ENCODE peak calls at places on chromosomes 1 and 21, in five cellular contexts. One of them, this sample, is unnamed.

GRCh38 chr1:40014812-40015594 is 25.5 kb upstream of the CAP1 start:
- DNase-seq in B cell: no peak
- DNase-seq in sigmoid colon: no peak
- DNase-seq in WTC11: no peak
- DNase-seq in uterus: no peak
- DNase-seq in this sample: no peak

GRCh38 chr1:39849203-39849602 is 34.1 kb downstream of the TRIT1 start:
- DNase-seq in B cell: no peak
- DNase-seq in WTC11: no peak
- DNase-seq in uterus: no peak
- DNase-seq in sigmoid colon: no peak
- DNase-seq in this sample: no peak

GRCh38 chr1:11482904-11483479 is 4.0 kb downstream of the DISP3 start:
- DNase-seq in sigmoid colon: no peak
- DNase-seq in WTC11: no peak
- DNase-seq in uterus: no peak
- DNase-seq in B cell: no peak
- DNase-seq in this sample: no peak

GRCh38 chr1:217703326-217703725 is 72.2 kb downstream of the SPATA17 start:
- DNase-seq in sigmoid colon: no peak
- DNase-seq in B cell: no peak
- DNase-seq in uterus: no peak
- DNase-seq in WTC11: no peak
- DNase-seq in this sample: no peak

GRCh38 chr21:17536381-17536780 is 23.5 kb downstream of the CXADR start:
- DNase-seq in uterus: no peak
- DNase-seq in sigmoid colon: no peak
- DNase-seq in WTC11: no peak
- DNase-seq in B cell: no peak
- DNase-seq in this sample: no peak

GRCh38 chr1:156276966-156277381 is 5.7 kb downstream of the SMG5 start:
- DNase-seq in sigmoid colon: no peak
- DNase-seq in WTC11: no peak
- DNase-seq in uterus: no peak
- DNase-seq in B cell: no peak
- DNase-seq in this sample: no peak

GRCh38 chr21:35488941-35489340 is 439.8 kb upstream of the RUNX1 start:
- DNase-seq in WTC11: no peak
- DNase-seq in B cell: no peak
- DNase-seq in uterus: no peak
- DNase-seq in sigmoid colon: no peak
- DNase-seq in this sample: no peak

GRCh38 chr1:51636765-51637522 is 20.1 kb downstream of the OSBPL9 start:
- DNase-seq in sigmoid colon: peak
- DNase-seq in WTC11: no peak
- DNase-seq in B cell: no peak
- DNase-seq in uterus: peak
- DNase-seq in this sample: peak

GRCh38 chr1:211495584-211495983 is 3.6 kb upstream of the RD3 start:
- DNase-seq in B cell: no peak
- DNase-seq in sigmoid colon: peak
- DNase-seq in WTC11: no peak
- DNase-seq in uterus: no peak
- DNase-seq in this sample: no peak

GRCh38 chr1:178310685-178311105 is 186.1 kb downstream of the CLEC20A start:
- DNase-seq in sigmoid colon: no peak
- DNase-seq in uterus: no peak
- DNase-seq in B cell: peak
- DNase-seq in WTC11: no peak
- DNase-seq in this sample: no peak

GRCh38 chr1:29569971-29570634 is 333.8 kb downstream of the PTPRU start:
- DNase-seq in uterus: no peak
- DNase-seq in B cell: no peak
- DNase-seq in WTC11: no peak
- DNase-seq in sigmoid colon: no peak
- DNase-seq in this sample: no peak

GRCh38 chr21:41684381-41685245 is 82.2 kb downstream of the RIPK4 start:
- DNase-seq in sigmoid colon: no peak
- DNase-seq in WTC11: no peak
- DNase-seq in B cell: no peak
- DNase-seq in uterus: no peak
- DNase-seq in this sample: no peak

GRCh38 chr1:227917081-227917950 is 30.4 kb downstream of the WNT9A start:
- DNase-seq in B cell: no peak
- DNase-seq in uterus: no peak
- DNase-seq in sigmoid colon: no peak
- DNase-seq in WTC11: no peak
- DNase-seq in this sample: no peak

GRCh38 chr1:161176468-161177111 is 717 bp downstream of the B4GALT3 start:
- DNase-seq in B cell: no peak
- DNase-seq in sigmoid colon: no peak
- DNase-seq in uterus: no peak
- DNase-seq in WTC11: no peak
- DNase-seq in this sample: no peak

GRCh38 chr1:99638853-99639252 is 7.1 kb upstream of the PALMD start:
- DNase-seq in B cell: no peak
- DNase-seq in WTC11: no peak
- DNase-seq in uterus: no peak
- DNase-seq in sigmoid colon: no peak
- DNase-seq in this sample: no peak

GRCh38 chr1:231139659-231140650 is 21.9 kb upstream of the TRIM67 start:
- DNase-seq in uterus: no peak
- DNase-seq in sigmoid colon: no peak
- DNase-seq in WTC11: no peak
- DNase-seq in B cell: no peak
- DNase-seq in this sample: no peak
- TF ChIP-seq CTCF in uterus: no peak
- TF ChIP-seq CTCF in sigmoid colon: no peak
- TF ChIP-seq CTCF in WTC11: no peak
- TF ChIP-seq CTCF in B cell: no peak
- TF ChIP-seq CTCF in this sample: no peak

DNA sequence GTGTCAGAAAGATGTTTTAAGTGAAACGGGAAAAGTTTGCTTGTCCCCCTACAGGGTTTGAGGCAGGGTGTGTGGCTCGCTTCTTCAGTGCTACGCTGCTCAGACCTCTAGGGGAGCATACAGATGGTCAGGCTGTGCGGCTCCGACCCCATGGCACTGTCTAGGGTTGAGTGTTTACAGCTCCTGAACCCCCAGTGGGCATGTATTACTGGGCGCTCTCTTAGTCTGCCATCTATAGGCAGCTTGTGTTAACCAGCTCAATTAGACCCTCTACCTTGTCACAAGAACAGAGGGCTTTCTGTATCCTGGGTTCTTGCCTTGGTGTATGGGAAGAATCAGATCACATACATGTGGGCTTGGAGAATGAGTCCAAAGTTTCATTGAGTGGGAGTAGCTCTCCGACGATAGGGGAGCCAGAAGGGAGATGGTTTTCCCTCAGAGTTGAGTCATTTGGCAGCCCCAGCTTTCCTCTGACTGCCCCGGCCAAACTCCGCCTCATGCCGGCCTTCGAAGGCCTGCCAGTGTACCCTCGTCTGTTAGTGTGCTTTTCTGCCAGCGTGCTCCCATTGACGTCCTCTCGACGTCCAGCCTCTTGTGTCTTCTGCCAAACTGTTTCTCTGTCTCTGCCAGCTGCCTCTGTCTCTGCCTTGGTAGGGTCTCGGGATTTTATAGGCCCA is 38.6 kb upstream of the ADGRL4 start:
- DNase-seq in B cell: no peak
- DNase-seq in sigmoid colon: no peak
- DNase-seq in WTC11: peak
- DNase-seq in uterus: no peak
- DNase-seq in this sample: no peak
- TF ChIP-seq CTCF in B cell: no peak
- TF ChIP-seq CTCF in sigmoid colon: no peak
- TF ChIP-seq CTCF in WTC11: no peak
- TF ChIP-seq CTCF in uterus: no peak
- TF ChIP-seq CTCF in this sample: no peak

GRCh38 chr1:21910528-21911204 is 26.4 kb downstream of the HSPG2 start:
- DNase-seq in sigmoid colon: no peak
- DNase-seq in uterus: no peak
- DNase-seq in WTC11: no peak
- DNase-seq in B cell: no peak
- DNase-seq in this sample: no peak

GRCh38 chr1:21913258-21913657 is 23.9 kb downstream of the HSPG2 start:
- DNase-seq in B cell: no peak
- DNase-seq in WTC11: peak
- DNase-seq in uterus: no peak
- DNase-seq in sigmoid colon: no peak
- DNase-seq in this sample: no peak

GRCh38 chr1:21913763-21914162 is 23.3 kb downstream of the HSPG2 start:
- DNase-seq in sigmoid colon: no peak
- DNase-seq in WTC11: no peak
- DNase-seq in B cell: no peak
- DNase-seq in uterus: no peak
- DNase-seq in this sample: no peak

GRCh38 chr1:21911205-21912001 is 25.7 kb downstream of the HSPG2 start:
- DNase-seq in sigmoid colon: no peak
- DNase-seq in uterus: peak
- DNase-seq in WTC11: no peak
- DNase-seq in B cell: no peak
- DNase-seq in this sample: no peak

DNA sequence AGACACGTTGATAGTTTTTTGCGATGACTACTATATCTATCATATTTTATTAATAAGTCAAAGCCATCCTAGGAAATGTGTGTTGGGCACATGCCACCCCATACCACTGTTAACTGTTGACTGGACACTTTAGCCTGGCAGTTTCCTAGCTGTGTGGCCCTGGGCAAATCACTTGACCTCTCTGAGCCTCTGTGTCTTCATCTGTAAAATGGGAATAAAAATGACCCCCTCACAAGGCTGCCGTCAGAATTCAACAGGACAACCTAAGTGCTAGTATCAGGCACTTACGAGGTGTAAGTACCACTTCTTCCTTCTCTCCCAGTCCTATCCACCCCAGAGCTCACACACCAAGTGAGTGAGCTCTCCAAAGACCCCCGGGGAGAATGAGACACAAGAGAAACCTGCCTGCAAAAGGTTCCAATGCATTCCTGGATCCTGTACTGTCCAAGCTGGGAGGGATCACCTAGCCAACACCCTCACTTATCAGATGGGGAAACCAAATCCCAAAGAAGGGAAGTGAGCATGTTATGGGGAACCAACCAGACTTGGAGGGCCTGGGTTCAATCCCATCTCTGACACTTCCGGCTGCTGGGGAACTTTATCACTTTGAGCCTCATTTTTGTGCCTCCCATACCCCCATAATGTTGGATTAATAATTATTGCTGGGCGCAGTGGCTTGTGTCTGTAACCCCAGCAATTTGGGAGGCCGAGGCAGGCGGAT is 24.9 kb downstream of the HSPG2 start:
- DNase-seq in WTC11: no peak
- DNase-seq in sigmoid colon: no peak
- DNase-seq in B cell: no peak
- DNase-seq in uterus: no peak
- DNase-seq in this sample: no peak
- TF ChIP-seq CTCF in WTC11: no peak
- TF ChIP-seq CTCF in sigmoid colon: no peak
- TF ChIP-seq CTCF in B cell: no peak
- TF ChIP-seq CTCF in uterus: no peak
- TF ChIP-seq CTCF in this sample: no peak

GRCh38 chr1:48940946-48941732 is 164.4 kb upstream of the BEND5 start:
- DNase-seq in uterus: no peak
- DNase-seq in sigmoid colon: no peak
- DNase-seq in WTC11: no peak
- DNase-seq in B cell: no peak
- DNase-seq in this sample: no peak
- TF ChIP-seq CTCF in uterus: no peak
- TF ChIP-seq CTCF in sigmoid colon: no peak
- TF ChIP-seq CTCF in WTC11: no peak
- TF ChIP-seq CTCF in B cell: no peak
- TF ChIP-seq CTCF in this sample: no peak

GRCh38 chr1:16289959-16290358 is 53.0 kb upstream of the CPLANE2 start:
- DNase-seq in uterus: no peak
- DNase-seq in WTC11: no peak
- DNase-seq in sigmoid colon: no peak
- DNase-seq in B cell: no peak
- DNase-seq in this sample: no peak
- TF ChIP-seq CTCF in uterus: no peak
- TF ChIP-seq CTCF in WTC11: no peak
- TF ChIP-seq CTCF in sigmoid colon: no peak
- TF ChIP-seq CTCF in B cell: no peak
- TF ChIP-seq CTCF in this sample: no peak

DNA sequence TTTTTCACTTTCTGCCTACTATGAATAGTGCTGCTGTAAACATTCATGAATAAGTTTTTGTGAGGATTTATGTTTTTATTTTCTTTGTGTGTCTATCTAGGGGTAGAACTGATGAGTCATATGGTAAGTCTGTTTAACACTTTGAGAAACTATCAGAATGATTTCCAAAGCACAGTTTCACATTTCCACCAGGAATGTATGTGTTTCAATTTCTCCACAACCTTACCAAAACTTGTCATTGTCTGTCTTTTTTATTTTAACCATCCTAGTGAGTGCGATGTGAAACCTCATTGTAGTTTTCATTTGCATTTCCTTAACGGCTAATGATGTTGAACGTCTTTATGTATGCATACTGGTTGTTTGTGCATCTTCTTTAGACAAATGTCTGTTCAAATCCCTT is 23.5 kb downstream of the RNASEL start:
- DNase-seq in sigmoid colon: no peak
- DNase-seq in WTC11: no peak
- DNase-seq in B cell: no peak
- DNase-seq in uterus: no peak
- DNase-seq in this sample: no peak
- TF ChIP-seq CTCF in sigmoid colon: no peak
- TF ChIP-seq CTCF in WTC11: no peak
- TF ChIP-seq CTCF in B cell: no peak
- TF ChIP-seq CTCF in uterus: no peak
- TF ChIP-seq CTCF in this sample: no peak

GRCh38 chr1:47621977-47622376 is 184.1 kb downstream of the FOXD2 start:
- DNase-seq in uterus: no peak
- DNase-seq in B cell: no peak
- DNase-seq in WTC11: no peak
- DNase-seq in sigmoid colon: no peak
- DNase-seq in this sample: peak

GRCh38 chr1:47623174-47623940 is 185.5 kb downstream of the FOXD2 start:
- DNase-seq in WTC11: no peak
- DNase-seq in uterus: no peak
- DNase-seq in sigmoid colon: no peak
- DNase-seq in B cell: no peak
- DNase-seq in this sample: peak

GRCh38 chr1:47627016-47627415 is 189.2 kb downstream of the FOXD2 start:
- DNase-seq in sigmoid colon: no peak
- DNase-seq in B cell: no peak
- DNase-seq in uterus: no peak
- DNase-seq in WTC11: peak
- DNase-seq in this sample: no peak

GRCh38 chr1:47621483-47621882 is 183.6 kb downstream of the FOXD2 start:
- DNase-seq in sigmoid colon: no peak
- DNase-seq in uterus: no peak
- DNase-seq in B cell: no peak
- DNase-seq in WTC11: no peak
- DNase-seq in this sample: peak

DNA sequence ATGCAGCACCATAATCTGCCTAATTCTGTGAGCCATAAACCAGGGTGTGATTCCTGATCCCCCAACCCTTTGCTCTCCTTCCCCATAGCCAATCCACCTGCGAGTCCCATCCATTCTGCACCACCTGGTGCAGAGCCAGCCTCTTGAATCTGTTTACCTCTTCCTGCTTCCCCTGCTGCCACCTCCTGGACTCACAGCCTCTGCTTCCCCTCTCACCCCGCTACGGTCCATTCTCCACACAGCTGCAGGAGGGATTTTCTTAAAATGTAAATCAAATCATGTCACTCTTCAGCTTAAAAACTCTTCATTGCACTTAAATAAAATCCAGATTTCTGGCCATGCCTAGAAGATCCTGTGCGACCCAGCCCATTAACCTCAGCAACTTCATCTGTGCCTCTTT is 186.7 kb downstream of the FOXD2 start:
- DNase-seq in sigmoid colon: no peak
- DNase-seq in uterus: no peak
- DNase-seq in WTC11: no peak
- DNase-seq in B cell: no peak
- DNase-seq in this sample: peak
- TF ChIP-seq CTCF in sigmoid colon: no peak
- TF ChIP-seq CTCF in uterus: no peak
- TF ChIP-seq CTCF in WTC11: no peak
- TF ChIP-seq CTCF in B cell: no peak
- TF ChIP-seq CTCF in this sample: no peak

This sample was measured in right atrium auricular region.